ENCODE peak calls at places on chromosomes 7 and 10, in nine cellular contexts. H is nephron progenitor cell; C is CD8-positive, alpha-beta memory T cell; Z is GOT3; M is nucleus accumbens; N is activated naive CD8-positive, alpha-beta T cell treated with anti-CD3 and anti-CD28 coated beads for 36 hours; G is activated CD8-positive, alpha-beta memory T cell treated with anti-CD3 and anti-CD28 coated beads for 48 hours; Y is G401; O is foreskin fibroblast. V is an unnamed sample.

GRCh38 chr7:101814081-101814995 is 3.1 kb upstream of the CUX1 start:
- DNase-seq in H (peak), C (peak), Z (no peak), M (no peak), N (peak), G (no peak), Y (peak), O (peak), V (peak)

GRCh38 chr10:80612261-80612660 is 74.6 kb downstream of the SH2D4B start:
- DNase-seq in H (no peak), C (no peak), Z (no peak), M (no peak), N (no peak), G (no peak), Y (no peak), O (no peak), V (no peak)

GRCh38 chr10:94423627-94424026 is 21.3 kb downstream of the TBC1D12 start:
- DNase-seq in H (no peak), C (no peak), Z (no peak), M (no peak), N (no peak), G (no peak), Y (no peak), O (peak), V (no peak)

GRCh38 chr10:86944471-86944870 is 12.9 kb downstream of the MMRN2 start:
- DNase-seq in H (no peak), C (no peak), Z (no peak), M (no peak), N (no peak), G (no peak), Y (no peak), O (peak), V (no peak)

GRCh38 chr7:151113344-151114150 is 27.3 kb downstream of the AGAP3 start:
- DNase-seq in H (no peak), C (no peak), Z (no peak), M (no peak), N (no peak), G (no peak), Y (no peak), O (peak), V (no peak)

GRCh38 chr10:106175760-106176377 is 988.6 kb downstream of the SORCS1 start:
- DNase-seq in H (no peak), C (no peak), Z (no peak), M (no peak), N (no peak), G (no peak), Y (peak), O (peak), V (no peak)

GRCh38 chr7:104271948-104272347 is 56.5 kb upstream of the LHFPL3 start:
- DNase-seq in H (no peak), C (no peak), Z (no peak), M (no peak), N (no peak), G (no peak), Y (no peak), O (no peak), V (no peak)

GRCh38 chr7:75962607-75963382 is 31.6 kb downstream of the TMEM120A start:
- DNase-seq in H (no peak), C (no peak), Z (no peak), M (no peak), N (no peak), G (no peak), Y (no peak), O (peak), V (no peak)

V was measured in activated CD4-positive, alpha-beta T cell treated with anti-CD3 and anti-CD28 coated beads, Interleukin-2, amount 50 U/mL, for 48 hours.